ENCODE peak calls at places on chromosomes 4 and X, in four cellular contexts. C is HCT116; G is CD8-positive, alpha-beta T cell; U is PC-9. O is an unnamed sample. For H3K36me3, the result is how much of the 10 kb centered on the place peaks cover.

GRCh38 chrX:118373538-118373937 is 27.6 kb downstream of the WDR44 start:
- DNase-seq in U (no peak), G (no peak), C (no peak), O (no peak)

GRCh38 chr4:26163425-26164362 is 157.1 kb upstream of the RBPJ start:
- DNase-seq in C (no peak), G (no peak), U (no peak), O (no peak)

GRCh38 chr4:177190995-177191568 is 118.6 kb upstream of the NEIL3 start:
- DNase-seq in C (no peak), U (no peak), G (no peak), O (peak)

GRCh38 chr4:105978684-105979296 is 83.5 kb downstream of the NPNT start:
- DNase-seq in G (no peak), C (no peak), U (no peak), O (peak)

GRCh38 chr4:172962564-172963353 is 205.9 kb upstream of the GALNT7 start:
- DNase-seq in C (no peak), G (no peak), U (no peak), O (no peak)

GRCh38 chr4:88007304-88008132 is at the start of gene PKD2:
- DNase-seq in C (peak), G (peak), U (peak), O (no peak)

GRCh38 chrX:47179928-47180255 is 13.7 kb upstream of the UBA1 start:
- DNase-seq in G (no peak), C (no peak), U (no peak), O (no peak)

GRCh38 chr4:22733816-22734215 is 41.1 kb downstream of the GBA3 start:
- DNase-seq in U (no peak), G (no peak), C (no peak), O (no peak)

GRCh38 chr4:24800273-24800880 is 5.0 kb downstream of the SOD3 start:
- DNase-seq in G (no peak), U (no peak), C (no peak), O (no peak)

GRCh38 chr4:67292649-67293048 is 252.7 kb downstream of the CENPC start:
- DNase-seq in G (no peak), C (no peak), U (no peak), O (no peak)

GRCh38 chrX:140091276-140091886 is 126.1 kb upstream of the CXorf66 start:
- DNase-seq in U (no peak), C (no peak), G (no peak), O (no peak)

GRCh38 chrX:47209508-47210238 is 8.8 kb upstream of the CDK16 start:
- DNase-seq in U (no peak), C (no peak), G (no peak), O (no peak)

GRCh38 chr4:6440506-6441201 is 31.8 kb downstream of the PPP2R2C start:
- DNase-seq in U (no peak), G (no peak), C (no peak), O (no peak)

GRCh38 chr4:123939621-123940020 is 543.0 kb downstream of the SPRY1 start:
- DNase-seq in G (no peak), U (no peak), C (peak), O (peak)

GRCh38 chr4:162803378-162803777 is 363.3 kb downstream of the NAF1 start:
- DNase-seq in U (no peak), C (no peak), G (no peak), O (no peak)

GRCh38 chr4:162116085-162116784 is 47.6 kb downstream of the FSTL5 start:
- DNase-seq in C (no peak), G (no peak), U (no peak), O (no peak)

GRCh38 chrX:83008415-83008814 is 499.7 kb upstream of the POU3F4 start:
- DNase-seq in C (no peak), G (no peak), U (no peak), O (no peak)

GRCh38 chr4:88585908-88586307 is 6.4 kb upstream of the HERC3 start:
- DNase-seq in G (no peak), C (no peak), U (no peak), O (no peak)

GRCh38 chrX:132775230-132775823 is 183.1 kb downstream of the HS6ST2 start:
- DNase-seq in C (no peak), G (no peak), U (no peak), O (no peak)

GRCh38 chrX:143455045-143455444 is 62.2 kb downstream of the SPANXN3 start:
- DNase-seq in C (no peak), G (no peak), U (no peak), O (no peak)

GRCh38 chr4:123478859-123479345 is 82.3 kb downstream of the SPRY1 start:
- DNase-seq in C (peak), U (peak), G (no peak), O (peak)

GRCh38 chr4:168551945-168552695 is 55.3 kb downstream of the PALLD start:
- DNase-seq in G (no peak), C (peak), U (no peak), O (no peak)

GRCh38 chr4:41079871-41080565 is 134.3 kb downstream of the APBB2 start:
- DNase-seq in U (no peak), C (no peak), G (no peak), O (no peak)

GRCh38 chr4:170007113-170007512 is 19.1 kb downstream of the MFAP3L start:
- DNase-seq in G (no peak), U (no peak), C (no peak), O (no peak)

GRCh38 chr4:921830-922331 is 10.2 kb downstream of the GAK start:
- DNase-seq in U (no peak), G (no peak), C (no peak), O (no peak)

GRCh38 chrX:110218591-110218990 is 99.3 kb downstream of the AMMECR1 start:
- DNase-seq in G (no peak), C (no peak), U (no peak), O (no peak)

GRCh38 chrX:69493193-69493592 is 10.9 kb upstream of the NALF2 start:
- DNase-seq in G (no peak), U (peak), C (peak), O (no peak)

GRCh38 chr4:54800831-54801530 is 143.2 kb downstream of the KIT start:
- DNase-seq in G (no peak), U (no peak), C (no peak), O (no peak)

GRCh38 chr4:22719218-22719617 is 26.5 kb downstream of the GBA3 start:
- DNase-seq in C (no peak), G (no peak), U (no peak), O (no peak)

GRCh38 chr4:23819041-23819511 is 70.8 kb downstream of the PPARGC1A start:
- DNase-seq in U (no peak), G (no peak), C (no peak), O (peak)

GRCh38 chr4:7295201-7295916 is 103.0 kb downstream of the SORCS2 start:
- DNase-seq in C (no peak), G (no peak), U (no peak), O (no peak)

GRCh38 chrX:100645106-100645505 is 1.1 kb downstream of the SRPX2 start:
- DNase-seq in C (no peak), U (peak), G (no peak), O (no peak)

GRCh38 chr4:141686146-141686775 is 49.9 kb downstream of the IL15 start:
- DNase-seq in C (peak), U (peak), G (no peak), O (peak)

GRCh38 chr4:88054909-88055308 is 47.5 kb downstream of the PKD2 start:
- DNase-seq in U (peak), C (peak), G (no peak), O (no peak)

GRCh38 chr4:81688085-81688484 is 216.4 kb upstream of the RASGEF1B start:
- DNase-seq in C (no peak), G (no peak), U (no peak), O (no peak)

GRCh38 chr4:183936047-183936446 is 30.9 kb downstream of the STOX2 start:
- DNase-seq in G (no peak), U (no peak), C (no peak), O (no peak)
- H3K4me3 ChIP-seq in G (no peak), U (no peak), C (no peak), O (no peak)

GRCh38 chrX:40173662-40174593 is 76.2 kb upstream of the BCOR start:
- DNase-seq in U (peak), C (peak), G (no peak), O (no peak)
- TF ChIP-seq CTCF in U (no peak), C (no peak), G (no peak), O (no peak)

DNA sequence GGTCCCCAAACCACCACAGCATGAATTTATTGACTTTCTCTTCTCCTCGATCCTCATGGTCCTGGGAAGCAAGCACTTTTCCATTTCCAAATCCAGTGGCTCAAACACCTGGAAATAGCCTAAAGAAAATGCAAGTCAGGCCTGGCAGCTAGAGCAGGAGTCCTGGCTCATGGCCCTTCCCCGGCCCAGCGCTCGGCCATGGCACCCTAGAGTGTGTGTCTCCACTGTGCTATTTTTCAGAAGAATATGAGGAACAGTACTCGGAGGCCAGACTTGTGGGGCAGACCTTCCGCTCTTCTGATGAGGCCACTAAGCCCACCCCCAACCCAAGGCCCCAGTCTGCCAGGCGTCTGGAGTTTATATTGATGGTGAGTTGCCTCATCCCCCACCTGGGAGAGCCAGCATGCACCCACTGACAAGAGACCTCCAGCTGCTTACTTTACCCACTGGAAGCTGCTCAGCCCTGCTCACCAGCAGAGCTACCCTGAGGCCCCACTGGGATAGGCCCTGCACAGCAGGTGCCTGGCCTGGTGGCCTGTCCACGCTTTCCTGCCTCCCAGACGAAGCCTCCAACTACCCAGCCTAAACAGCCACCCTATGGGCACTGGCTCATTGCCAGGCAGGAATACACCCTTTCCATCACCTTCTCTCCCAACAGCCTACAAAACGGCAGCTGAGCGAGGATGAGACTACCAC is 2.3 kb upstream of the RTL5 start:
- DNase-seq in C (no peak), G (no peak), U (no peak), O (no peak)
- H3K36me3 ChIP-seq in C (under half), G (under half), U (under half), O (under half)

GRCh38 chr4:3294401-3295241 is 1.8 kb downstream of the RGS12 start:
- DNase-seq in G (no peak), C (no peak), U (no peak), O (no peak)

GRCh38 chr4:3291969-3292570 is 751 bp upstream of the RGS12 start:
- DNase-seq in G (no peak), C (peak), U (peak), O (no peak)

GRCh38 chr4:3292571-3293409 is at the start of gene RGS12:
- DNase-seq in G (peak), U (peak), C (peak), O (peak)

GRCh38 chr4:3291411-3291968 is 1.3 kb upstream of the RGS12 start:
- DNase-seq in G (no peak), C (no peak), U (peak), O (no peak)

DNA sequence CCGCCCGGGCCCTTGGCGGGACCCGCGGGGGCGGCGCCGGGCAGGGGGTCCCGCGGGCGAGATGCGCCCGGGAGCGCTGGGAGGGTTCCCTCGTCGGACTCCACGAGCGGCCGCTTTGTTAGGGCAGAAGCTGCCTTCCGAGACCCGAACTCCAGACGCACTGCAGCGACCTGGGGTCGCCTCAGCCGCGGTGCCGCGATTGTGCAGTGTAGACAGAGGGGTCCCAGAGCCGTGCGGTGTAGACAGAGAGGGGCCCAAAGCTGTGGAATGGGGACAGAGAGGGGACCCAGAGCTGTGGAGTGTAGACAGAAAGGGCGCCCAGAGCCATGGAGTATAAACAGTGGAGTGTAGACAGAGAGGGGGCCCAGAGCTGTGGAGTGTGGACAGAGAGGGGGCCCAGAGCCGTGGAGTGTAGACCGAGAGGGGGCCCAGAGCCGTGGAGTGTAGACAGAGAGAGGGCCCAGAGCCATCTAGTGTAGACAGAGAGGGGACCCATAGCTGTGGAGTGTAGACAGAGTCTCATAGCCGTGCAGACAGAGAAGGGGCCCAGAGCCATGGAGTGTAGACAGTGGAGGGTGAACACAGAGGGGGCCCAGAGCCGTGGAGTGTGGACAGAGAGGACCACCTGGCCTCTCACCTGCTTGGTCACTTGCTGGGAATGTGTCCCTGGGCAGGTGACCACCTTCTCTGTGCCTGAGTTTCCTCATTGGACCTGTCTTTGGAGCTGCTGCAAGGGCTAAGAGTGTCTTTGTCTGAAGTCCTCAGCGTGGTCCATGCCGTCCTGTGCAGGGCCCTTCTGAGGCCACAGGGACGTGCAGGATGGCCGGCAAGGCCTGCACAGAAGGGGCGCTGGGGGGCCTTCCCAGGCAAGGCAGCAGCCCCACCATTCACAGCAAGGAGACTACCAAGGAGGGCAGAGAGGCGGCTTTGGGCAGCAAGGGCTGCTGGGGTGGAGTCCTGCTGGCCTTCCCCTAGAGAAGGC is 880 bp downstream of the RGS12 start:
- DNase-seq in U (no peak), G (no peak), C (no peak), O (no peak)
- H3K4me3 ChIP-seq in U (peak), G (peak), C (peak), O (peak)

DNA sequence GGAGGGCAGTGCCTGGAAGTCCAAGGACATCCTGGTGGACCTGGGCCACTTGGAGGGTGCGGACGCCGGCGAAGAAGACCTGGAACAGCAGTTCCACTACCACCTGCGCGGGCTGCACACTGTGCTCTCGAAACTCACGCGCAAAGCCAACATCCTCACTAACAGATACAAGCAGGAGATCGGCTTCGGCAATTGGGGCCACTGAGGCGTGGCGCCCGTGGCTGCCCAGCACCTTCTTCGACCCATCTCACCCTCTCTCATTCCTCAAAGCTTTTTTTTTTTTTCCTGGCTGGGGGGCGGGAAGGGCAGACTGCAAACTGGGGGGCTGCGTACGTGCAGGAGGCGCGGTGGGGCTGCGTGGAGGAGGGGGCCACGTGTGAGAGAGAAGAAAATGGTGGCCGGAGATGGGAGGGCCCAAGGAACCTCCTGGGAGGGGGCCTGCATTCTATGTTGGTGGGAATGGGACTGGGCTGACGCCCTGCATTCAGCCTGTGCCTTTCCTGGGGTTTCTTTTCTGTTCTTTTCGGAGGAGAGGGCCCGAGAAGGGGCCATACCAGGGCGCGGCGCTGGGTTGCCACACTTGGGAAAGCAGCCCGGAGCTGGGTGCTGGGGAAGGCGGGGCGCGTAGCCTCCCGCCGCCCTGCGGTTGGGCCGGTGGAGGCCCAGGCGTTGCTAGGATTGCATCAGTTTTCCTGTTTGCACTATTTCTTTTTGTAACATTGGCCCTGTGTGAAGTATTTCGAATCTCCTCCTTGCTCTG is 4.2 kb downstream of the MID1IP1 start:
- DNase-seq in C (no peak), G (peak), U (no peak), O (no peak)
- TF ChIP-seq CTCF in C (no peak), G (no peak), U (no peak), O (no peak)

GRCh38 chr4:113511944-113512343 is 249.6 kb downstream of the CAMK2D start:
- DNase-seq in U (no peak), C (no peak), G (no peak), O (no peak)
- H3K36me3 ChIP-seq in U (under half), C (under half), G (under half), O (under half)

O was measured in kidney epithelial cell.